ENCODE peak calls at places on chromosomes 5 and 9, in eight cellular contexts. G, Q, Z, O, I, X, A and C are unnamed samples.

GRCh38 chr5:94740328-94740727 is 121.9 kb downstream of the SLF1 start:
- DNase-seq in I (no peak), X (no peak), A (no peak), Q (no peak), Z (no peak), O (no peak), G (no peak), C (no peak)

GRCh38 chr9:103627731-103628130 is 466.4 kb upstream of the SMC2 start:
- DNase-seq in G (no peak), Z (no peak), X (no peak), A (no peak), O (no peak), I (peak), Q (no peak), C (no peak)

GRCh38 chr9:84374516-84374915 is 34.0 kb upstream of the SLC28A3 start:
- DNase-seq in X (no peak), Q (no peak), Z (no peak), O (no peak), I (no peak), G (no peak), A (no peak), C (no peak)

GRCh38 chr5:56167522-56167921 is 65.6 kb downstream of the ANKRD55 start:
- DNase-seq in O (no peak), G (no peak), X (no peak), Z (peak), Q (no peak), I (no peak), A (no peak), C (no peak)

GRCh38 chr5:169574147-169574646 is 9.4 kb upstream of the SPDL1 start:
- DNase-seq in I (no peak), O (no peak), A (no peak), X (no peak), Q (no peak), G (no peak), Z (no peak), C (no peak)

GRCh38 chr5:80152778-80153177 is 103.1 kb downstream of the SERINC5 start:
- DNase-seq in Q (no peak), A (no peak), G (no peak), Z (no peak), I (no peak), O (no peak), X (no peak), C (no peak)

GRCh38 chr9:121944741-121945191 is 148.3 kb downstream of the TTLL11 start:
- DNase-seq in Z (peak), I (no peak), X (peak), Q (no peak), O (no peak), A (no peak), G (no peak), C (no peak)

GRCh38 chr5:119386945-119387344 is 31.1 kb downstream of the TNFAIP8 start:
- DNase-seq in X (no peak), I (peak), Z (peak), A (no peak), Q (no peak), G (peak), O (no peak), C (no peak)

GRCh38 chr9:35164711-35165110 is 2.9 kb downstream of the UNC13B start:
- DNase-seq in A (no peak), Q (no peak), Z (peak), X (peak), I (no peak), G (no peak), O (no peak), C (no peak)

GRCh38 chr9:30078195-30078594 is 2306.2 kb upstream of the ACO1 start:
- DNase-seq in G (no peak), Z (no peak), O (no peak), I (no peak), X (no peak), A (no peak), Q (no peak), C (no peak)